ENCODE peak calls at places on chromosomes 6 and 20, in four cellular contexts. N, V, C and S are unnamed samples.

GRCh38 chr6:136244061-136244616 is 6.0 kb downstream of the MTFR2 start:
- DNase-seq in V (no peak), N (no peak), C (no peak), S (no peak)

GRCh38 chr6:45606831-45607400 is 229.2 kb upstream of the SUPT3H start:
- DNase-seq in V (no peak), C (no peak), N (no peak), S (no peak)

GRCh38 chr6:37588745-37589139 is 89.0 kb upstream of the CCDC167 start:
- DNase-seq in C (no peak), N (no peak), V (no peak), S (no peak)

GRCh38 chr20:11178946-11179654 is 505.3 kb upstream of the JAG1 start:
- DNase-seq in N (no peak), V (no peak), C (no peak), S (peak)

GRCh38 chr6:28769626-28770402 is 154.0 kb downstream of the TRIM27 start:
- DNase-seq in C (no peak), V (no peak), N (no peak), S (peak)

GRCh38 chr6:7589221-7589620 is 777 bp upstream of the SNRNP48 start:
- DNase-seq in V (no peak), C (no peak), N (no peak), S (no peak)

GRCh38 chr6:134436950-134437349 is 119.0 kb upstream of the SGK1 start:
- DNase-seq in C (no peak), N (no peak), V (no peak), S (no peak)

GRCh38 chr20:33551778-33552177 is 61.9 kb downstream of the CBFA2T2 start:
- DNase-seq in N (no peak), V (no peak), C (no peak), S (no peak)

GRCh38 chr6:42228305-42228704 is 10.6 kb upstream of the MRPS10 start:
- DNase-seq in N (no peak), V (no peak), C (no peak), S (no peak)

GRCh38 chr20:19609642-19610223 is 148.3 kb upstream of the RIN2 start:
- DNase-seq in V (no peak), N (no peak), C (no peak), S (peak)